ENCODE peak calls at places on chromosomes 16 and 17, in four cellular contexts. R is CD4-positive, alpha-beta T cell; P is naive thymus-derived CD8-positive, alpha-beta T cell; F is left colon. Y is an unnamed sample.

GRCh38 chr17:66351053-66351452 is 48.6 kb downstream of the PRKCA start:
- DNase-seq in P (no peak), F (peak), R (no peak), Y (no peak)

GRCh38 chr17:29433551-29433950 is 43.4 kb downstream of the TAOK1 start:
- DNase-seq in F (no peak), P (no peak), R (no peak), Y (no peak)

GRCh38 chr16:19238386-19238785 is 47.1 kb upstream of the CLEC19A start:
- DNase-seq in R (no peak), P (no peak), F (no peak), Y (no peak)

GRCh38 chr17:29116652-29117439 is 63.4 kb downstream of the MYO18A start:
- DNase-seq in F (peak), R (peak), P (peak), Y (peak)

GRCh38 chr16:69890114-69890890 is 60.8 kb upstream of the CLEC18A start:
- DNase-seq in P (no peak), F (peak), R (no peak), Y (no peak)

GRCh38 chr17:1785925-1786324 is 24.1 kb downstream of the SERPINF1 start:
- DNase-seq in F (no peak), P (no peak), R (no peak), Y (no peak)

GRCh38 chr17:81057079-81057730 is 22.3 kb downstream of the BAIAP2 start:
- DNase-seq in F (peak), R (no peak), P (no peak), Y (no peak)

GRCh38 chr17:2214887-2215615 is 88.5 kb downstream of the SMG6 start:
- DNase-seq in R (no peak), F (peak), P (no peak), Y (peak)

GRCh38 chr16:54277845-54278703 is 8.5 kb downstream of the IRX3 start:
- DNase-seq in P (no peak), F (no peak), R (no peak), Y (no peak)

GRCh38 chr17:48416971-48417370 is 13.0 kb downstream of the SKAP1 start:
- DNase-seq in F (no peak), R (no peak), P (no peak), Y (no peak)

GRCh38 chr17:31499771-31500554 is 108.5 kb downstream of the RAB11FIP4 start:
- DNase-seq in P (no peak), R (no peak), F (no peak), Y (no peak)

GRCh38 chr17:10357768-10358167 is 15.0 kb downstream of the MYH13 start:
- DNase-seq in F (peak), P (no peak), R (no peak), Y (peak)

GRCh38 chr17:78729636-78730035 is 52.4 kb downstream of the CYTH1 start:
- DNase-seq in R (no peak), F (no peak), P (no peak), Y (no peak)

GRCh38 chr16:10929853-10930754 is 12.2 kb downstream of the DEXI start:
- DNase-seq in F (no peak), P (no peak), R (no peak), Y (no peak)

Y was measured in naive B cell.